ENCODE peak calls at places on chromosome 3, in six cellular contexts. J is CD8-positive, alpha-beta memory T cell; W is uterus; L is left lung; G is cardiac muscle cell; V is hepatocyte. E is an unnamed sample.

GRCh38 chr3:49998326-49998725 is 58.4 kb downstream of the RBM6 start:
- DNase-seq in J (no peak), W (no peak), L (no peak), G (no peak), V (peak; percentile 46), E (no peak)

GRCh38 chr3:127103116-127103515 is 89.8 kb upstream of the PRR23E start:
- DNase-seq in J (no peak), W (no peak), L (no peak), G (no peak), V (no peak), E (no peak)

GRCh38 chr3:165712382-165712781 is 124.8 kb downstream of the BCHE start:
- DNase-seq in J (no peak), W (no peak), L (peak; percentile 59), G (no peak), V (no peak), E (no peak)

GRCh38 chr3:42605550-42606173 is 5.2 kb downstream of the NKTR start:
- DNase-seq in J (no peak), W (no peak), L (no peak), G (no peak), V (no peak), E (no peak)

GRCh38 chr3:58003093-58003492 is 5.1 kb upstream of the FLNB start:
- DNase-seq in J (no peak), W (no peak), L (no peak), G (no peak), V (no peak), E (no peak)

GRCh38 chr3:55639886-55640765 is 153.0 kb upstream of the WNT5A start:
- DNase-seq in J (no peak), W (no peak), L (no peak), G (no peak), V (no peak), E (no peak)

GRCh38 chr3:177904661-177905060 is 631.6 kb upstream of the KCNMB2 start:
- DNase-seq in J (no peak), W (no peak), L (no peak), G (no peak), V (no peak), E (no peak)

GRCh38 chr3:161558256-161558655 is 61.6 kb downstream of the OTOL1 start:
- DNase-seq in J (no peak), W (no peak), L (no peak), G (peak; percentile 8), V (peak; percentile 13), E (no peak)

GRCh38 chr3:64008952-64009351 is 14.3 kb downstream of the PSMD6 start:
- DNase-seq in J (no peak), W (no peak), L (no peak), G (no peak), V (no peak), E (no peak)

GRCh38 chr3:98962189-98962930 is 60.9 kb upstream of the DCBLD2 start:
- DNase-seq in J (no peak), W (no peak), L (no peak), G (no peak), V (peak; percentile 5), E (no peak)

GRCh38 chr3:115667175-115668065 is 44.1 kb downstream of the GAP43 start:
- DNase-seq in J (no peak), W (no peak), L (no peak), G (no peak), V (no peak), E (no peak)

GRCh38 chr3:63142681-63143080 is 135.4 kb upstream of the SYNPR start:
- DNase-seq in J (no peak), W (no peak), L (no peak), G (no peak), V (no peak), E (no peak)

GRCh38 chr3:13111173-13111873 is 38.1 kb upstream of the IQSEC1 start:
- DNase-seq in J (no peak), W (no peak), L (peak; percentile 58), G (no peak), V (no peak), E (no peak)

GRCh38 chr3:187679638-187680396 is 9.6 kb upstream of the SST start:
- DNase-seq in J (peak; percentile 53), W (peak; percentile 79), L (no peak), G (peak; percentile 88), V (peak; percentile 87), E (peak; percentile 76)

GRCh38 chr3:86229086-86229774 is 761.7 kb downstream of the VGLL3 start:
- DNase-seq in J (no peak), W (no peak), L (no peak), G (no peak), V (no peak), E (no peak)

GRCh38 chr3:34012102-34012461 is 213.7 kb downstream of the PDCD6IP start:
- DNase-seq in J (no peak), W (no peak), L (no peak), G (no peak), V (peak; percentile 82), E (no peak)

GRCh38 chr3:124985358-124985757 is 50.8 kb upstream of the MUC13 start:
- DNase-seq in J (no peak), W (no peak), L (no peak), G (no peak), V (peak; percentile 40), E (no peak)

GRCh38 chr3:112459750-112460149 is 39.5 kb downstream of the BTLA start:
- DNase-seq in J (no peak), W (no peak), L (no peak), G (no peak), V (no peak), E (no peak)

GRCh38 chr3:127734754-127735473 is 62.2 kb downstream of the ABTB1 start:
- DNase-seq in J (no peak), W (no peak), L (no peak), G (no peak), V (peak; percentile 43), E (no peak)

GRCh38 chr3:66385066-66385465 is 115.8 kb downstream of the LRIG1 start:
- DNase-seq in J (no peak), W (no peak), L (no peak), G (no peak), V (no peak), E (no peak)

GRCh38 chr3:20935791-20936190 is 749.8 kb upstream of the SGO1 start:
- DNase-seq in J (no peak), W (no peak), L (no peak), G (no peak), V (no peak), E (no peak)

GRCh38 chr3:151660890-151661289 is 72.8 kb upstream of the AADACL2 start:
- DNase-seq in J (no peak), W (no peak), L (no peak), G (no peak), V (no peak), E (no peak)

GRCh38 chr3:123084192-123084591 is 17.4 kb downstream of the PDIA5 start:
- DNase-seq in J (no peak), W (no peak), L (no peak), G (peak; percentile 42), V (no peak), E (no peak)

GRCh38 chr3:6697722-6698121 is 163.2 kb upstream of the GRM7 start:
- DNase-seq in J (no peak), W (no peak), L (no peak), G (no peak), V (no peak), E (no peak)

GRCh38 chr3:6697285-6697684 is 163.6 kb upstream of the GRM7 start:
- DNase-seq in J (no peak), W (no peak), L (no peak), G (no peak), V (no peak), E (no peak)
- H3K4me3 ChIP-seq in J (no peak overlapping the region), W (no peak overlapping the region), L (no peak overlapping the region), G (no peak overlapping the region), V (no peak overlapping the region), E (no peak overlapping the region)

GRCh38 chr3:46960801-46961200 is 15.7 kb downstream of the CCDC12 start:
- DNase-seq in J (no peak), W (no peak), L (no peak), G (no peak), V (no peak), E (no peak)

GRCh38 chr3:46960081-46960701 is 16.4 kb downstream of the CCDC12 start:
- DNase-seq in J (no peak), W (no peak), L (no peak), G (no peak), V (peak; percentile 68), E (no peak)

GRCh38 chr3:46958469-46959168 is 17.9 kb downstream of the CCDC12 start:
- DNase-seq in J (no peak), W (no peak), L (no peak), G (no peak), V (no peak), E (no peak)

GRCh38 chr3:46962427-46962826 is 14.1 kb downstream of the CCDC12 start:
- DNase-seq in J (no peak), W (no peak), L (no peak), G (no peak), V (no peak), E (no peak)

GRCh38 chr3:46959169-46959515 is 17.4 kb downstream of the CCDC12 start:
- DNase-seq in J (peak; percentile 32), W (no peak), L (no peak), G (no peak), V (no peak), E (no peak)
- H3K4me1 ChIP-seq in J (peaks cover 81% of the 10 kb centered on the region), W (peaks cover 25% of the 10 kb centered on the region), L (peaks cover 83% of the 10 kb centered on the region), G (peaks cover 35% of the 10 kb centered on the region), V (peaks cover 66% of the 10 kb centered on the region), E (no peaks in the 10 kb centered on the region)

DNA sequence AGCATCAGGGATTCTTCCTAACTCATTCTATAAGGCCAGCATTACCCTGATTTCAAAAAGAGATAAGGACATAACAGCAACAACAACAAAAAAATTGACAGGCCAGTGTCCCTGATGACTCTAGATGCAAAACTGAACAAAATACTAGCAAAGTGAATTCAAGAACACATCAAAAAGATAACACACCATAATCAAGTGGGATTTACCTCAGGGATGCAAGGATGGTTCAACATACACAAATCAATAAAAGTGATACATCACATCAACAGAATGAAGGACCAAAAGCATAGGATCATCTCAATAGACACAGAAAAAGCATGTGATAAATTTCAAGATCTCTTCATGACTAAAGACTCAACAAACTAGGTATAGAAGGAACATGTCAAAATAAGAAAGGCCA is 119.6 kb downstream of the STT3B start:
- DNase-seq in J (no peak), W (no peak), L (no peak), G (no peak), V (no peak), E (no peak)
- H3K9me3 ChIP-seq in J (peaks cover 54% of the 10 kb centered on the region), W (peaks cover 61% of the 10 kb centered on the region), L (no peaks in the 10 kb centered on the region), G (no peaks in the 10 kb centered on the region), V (peaks cover 54% of the 10 kb centered on the region), E (no peaks in the 10 kb centered on the region)

GRCh38 chr3:130661116-130661515 is 85.5 kb downstream of the PIK3R4 start:
- DNase-seq in J (no peak), W (no peak), L (no peak), G (no peak), V (no peak), E (no peak)

GRCh38 chr3:130662407-130663028 is 84.1 kb downstream of the PIK3R4 start:
- DNase-seq in J (no peak), W (peak; percentile 32), L (no peak), G (no peak), V (no peak), E (no peak)

GRCh38 chr3:130656627-130657026 is 90.0 kb downstream of the PIK3R4 start:
- DNase-seq in J (no peak), W (peak; percentile 17), L (peak; percentile 56), G (no peak), V (no peak), E (no peak)

DNA sequence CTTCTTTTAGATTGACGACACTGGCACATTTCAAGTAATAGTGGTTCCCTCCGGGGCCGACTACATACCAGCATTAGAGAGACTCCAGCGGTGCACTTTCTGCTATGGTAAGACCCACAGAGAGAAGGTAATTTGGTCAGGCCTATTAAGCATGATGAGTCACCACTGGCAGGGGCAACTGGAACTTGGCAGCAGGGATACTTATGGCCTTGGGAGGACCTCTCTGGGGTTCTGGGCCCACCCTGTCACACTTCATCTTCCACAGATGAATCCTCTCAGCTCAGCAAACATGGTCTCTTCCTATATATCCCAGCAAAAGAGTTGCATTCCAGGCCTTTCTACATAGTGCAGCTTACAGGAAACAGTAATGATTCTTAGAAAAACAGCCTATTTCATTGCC is 88.0 kb downstream of the PIK3R4 start:
- DNase-seq in J (no peak), W (peak; percentile 44), L (no peak), G (no peak), V (peak; percentile 41), E (no peak)
- H3K4me3 ChIP-seq in J (no peak overlapping the region), W (no peak overlapping the region), L (no peak overlapping the region), G (no peak overlapping the region), V (no peak overlapping the region), E (no peak overlapping the region)